ENCODE peak calls at places on chromosomes 5 and 9, in six cellular contexts. F is T-helper 9 cell, E is prostate gland, J is substantia nigra, C is heart right ventricle, L is PC-9. K is an unnamed sample.

GRCh38 chr5:96315431-96315830 is 117.6 kb downstream of the PCSK1 start:
- DNase-seq in J (no peak), E (no peak), C (no peak), L (no peak), F (no peak), K (no peak)

GRCh38 chr9:104682642-104683041 is 11.7 kb upstream of the OR13D1 start:
- DNase-seq in J (no peak), E (peak; percentile 4), F (no peak), C (no peak), L (no peak), K (no peak)

GRCh38 chr9:134372621-134373267 is 46.5 kb downstream of the RXRA start:
- DNase-seq in E (no peak), L (peak; percentile 66), C (peak; percentile 58), F (no peak), J (no peak), K (no peak)

GRCh38 chr5:159209438-159210305 is at the start of gene RNF145:
- DNase-seq in J (peak; percentile 65), F (peak; percentile 88), C (peak; percentile 89), E (peak; percentile 87), L (peak; percentile 86), K (peak; percentile 89)

GRCh38 chr9:137679249-137679648 is 60.4 kb downstream of the EHMT1 start:
- DNase-seq in L (no peak), F (no peak), J (no peak), E (no peak), C (no peak), K (no peak)

GRCh38 chr9:127707766-127708165 is 978 bp downstream of the CFAP157 start:
- DNase-seq in E (no peak), C (no peak), J (no peak), L (no peak), F (peak; percentile 27), K (no peak)

GRCh38 chr9:95981741-95982390 is 106.4 kb downstream of the ERCC6L2 start:
- DNase-seq in J (no peak), F (no peak), E (no peak), C (no peak), L (no peak), K (no peak)

GRCh38 chr5:113902917-113903681 is 389.6 kb downstream of the YTHDC2 start:
- DNase-seq in F (no peak), C (no peak), E (no peak), L (no peak), J (no peak), K (no peak)

GRCh38 chr5:5492087-5492933 is 69.8 kb downstream of the ICE1 start:
- DNase-seq in J (no peak), F (peak; percentile 9), L (peak; percentile 53), E (no peak), C (no peak), K (no peak)

GRCh38 chr9:94882953-94883641 is 156.6 kb downstream of the AOPEP start:
- DNase-seq in E (no peak), C (no peak), L (no peak), F (no peak), J (no peak), K (no peak)

GRCh38 chr9:130535818-130536521 is 43.4 kb upstream of the FUBP3 start:
- DNase-seq in L (no peak), F (no peak), J (no peak), E (peak; percentile 8), C (peak; percentile 29), K (no peak)

GRCh38 chr5:78886650-78887230 is 98.4 kb downstream of the ARSB start:
- DNase-seq in L (no peak), E (no peak), F (no peak), C (no peak), J (no peak), K (no peak)

GRCh38 chr9:133795049-133795448 is 56.9 kb upstream of the SARDH start:
- DNase-seq in F (no peak), C (no peak), J (no peak), L (no peak), E (no peak), K (no peak)

GRCh38 chr9:88007291-88007650 is 32.9 kb upstream of the CDK20 start:
- DNase-seq in J (no peak), F (peak; percentile 5), E (no peak), L (no peak), C (no peak), K (no peak)

GRCh38 chr5:43785198-43785597 is 182.2 kb downstream of the NNT start:
- DNase-seq in C (no peak), E (no peak), J (no peak), L (no peak), F (no peak), K (no peak)

GRCh38 chr5:136042665-136043121 is 13.9 kb downstream of the TGFBI start:
- DNase-seq in F (no peak), E (no peak), J (no peak), C (no peak), L (no peak), K (no peak)

GRCh38 chr9:120714846-120715231 is 569 bp upstream of the MEGF9 start:
- DNase-seq in L (no peak), J (no peak), C (no peak), F (no peak), E (no peak), K (no peak)

GRCh38 chr9:137046094-137046787 is at the start of gene NPDC1:
- DNase-seq in C (peak; percentile 83), F (peak; percentile 74), E (peak; percentile 84), J (peak; percentile 57), L (peak; percentile 91), K (peak; percentile 67)

GRCh38 chr5:33793836-33794549 is 97.8 kb downstream of the ADAMTS12 start:
- DNase-seq in C (no peak), L (no peak), J (no peak), F (no peak), E (no peak), K (no peak)

GRCh38 chr9:79477955-79478751 is 93.6 kb upstream of the TLE4 start:
- DNase-seq in E (no peak), J (peak; percentile 26), C (no peak), F (no peak), L (no peak), K (peak; percentile 44)

GRCh38 chr9:113646491-113646890 is 183.0 kb downstream of the RGS3 start:
- DNase-seq in F (no peak), C (no peak), L (no peak), E (no peak), J (no peak), K (no peak)

GRCh38 chr9:1044643-1045042 is 5.5 kb upstream of the DMRT2 start:
- DNase-seq in E (no peak), F (no peak), L (no peak), C (peak; percentile 40), J (no peak), K (no peak)

K was measured in dorsolateral prefrontal cortex.